ENCODE peak calls at places on chromosomes 7 and 10, in four cellular contexts. S is IMR-90, Z is testis, X is Peyer's patch. Y is an unnamed sample.

GRCh38 chr7:121288894-121289293 is 39.9 kb upstream of the WNT16 start:
- DNase-seq in Z (no peak), S (peak), X (no peak), Y (no peak)

GRCh38 chr10:33542747-33543505 is 208.5 kb upstream of the NRP1 start:
- DNase-seq in X (no peak), S (peak), Z (no peak), Y (no peak)

GRCh38 chr7:100446040-100446439 is 9.7 kb upstream of the PPP1R35 start:
- DNase-seq in X (peak), S (peak), Z (no peak), Y (no peak)

GRCh38 chr10:99941942-99942835 is 67.6 kb downstream of the DNMBP start:
- DNase-seq in Z (peak), S (peak), X (no peak), Y (no peak)

GRCh38 chr7:26145236-26145635 is 6.8 kb upstream of the NFE2L3 start:
- DNase-seq in Z (no peak), S (no peak), X (no peak), Y (no peak)

GRCh38 chr10:27258838-27259532 is 18.4 kb upstream of the ACBD5 start:
- DNase-seq in X (no peak), Z (no peak), S (no peak), Y (no peak)

GRCh38 chr10:18222870-18223269 is 82.6 kb downstream of the CACNB2 start:
- DNase-seq in X (no peak), Z (no peak), S (no peak), Y (no peak)

GRCh38 chr7:155529346-155529745 is 17.0 kb downstream of the CNPY1 start:
- DNase-seq in X (no peak), S (no peak), Z (no peak), Y (no peak)

GRCh38 chr7:94289071-94289470 is 105.6 kb upstream of the COL1A2 start:
- DNase-seq in S (peak), Z (peak), X (no peak), Y (peak)

GRCh38 chr7:116364469-116364868 is 135.1 kb upstream of the CAV2 start:
- DNase-seq in S (no peak), X (no peak), Z (no peak), Y (no peak)

GRCh38 chr10:101095550-101096213 is 33.9 kb downstream of the KAZALD1 start:
- DNase-seq in S (peak), X (peak), Z (peak), Y (peak)

GRCh38 chr7:51243631-51244030 is 73.0 kb downstream of the COBL start:
- DNase-seq in S (no peak), Z (no peak), X (peak), Y (no peak)

GRCh38 chr7:117995850-117996650 is 122.8 kb upstream of the CTTNBP2 start:
- DNase-seq in Z (no peak), X (no peak), S (peak), Y (no peak)

GRCh38 chr10:62024026-62024701 is 122.7 kb downstream of the ARID5B start:
- DNase-seq in S (no peak), X (no peak), Z (no peak), Y (no peak)

GRCh38 chr7:7529328-7529727 is 6.3 kb downstream of the COL28A1 start:
- DNase-seq in Z (no peak), S (no peak), X (no peak), Y (no peak)

GRCh38 chr10:58299580-58299979 is 30.6 kb downstream of the CISD1 start:
- DNase-seq in S (peak), Z (peak), X (peak), Y (peak)

GRCh38 chr10:13100349-13101294 is 659 bp downstream of the OPTN start:
- DNase-seq in X (peak), Z (peak), S (peak), Y (peak)

GRCh38 chr10:107986571-107986970 is 822.1 kb upstream of the SORCS1 start:
- DNase-seq in Z (no peak), S (no peak), X (no peak), Y (no peak)

GRCh38 chr7:134602921-134603394 is 43.7 kb upstream of the BPGM start:
- DNase-seq in S (peak), Z (no peak), X (no peak), Y (no peak)

GRCh38 chr7:147171013-147171391 is 1054.4 kb downstream of the CNTNAP2 start:
- DNase-seq in X (no peak), S (no peak), Z (no peak), Y (no peak)

GRCh38 chr10:120735773-120736371 is 115.3 kb upstream of the WDR11 start:
- DNase-seq in X (no peak), Z (no peak), S (peak), Y (no peak)

GRCh38 chr7:101537205-101537604 is 91.9 kb downstream of the MYL10 start:
- DNase-seq in X (no peak), Z (no peak), S (peak), Y (peak)

GRCh38 chr10:14356921-14357320 is 26.2 kb upstream of the FRMD4A start:
- DNase-seq in Z (no peak), S (peak), X (no peak), Y (peak)

GRCh38 chr10:95729323-95730055 is 26.5 kb upstream of the ENTPD1 start:
- DNase-seq in S (no peak), X (no peak), Z (no peak), Y (no peak)

GRCh38 chr10:110138197-110138812 is 69.1 kb upstream of the MXI1 start:
- DNase-seq in S (peak), Z (no peak), X (no peak), Y (no peak)

GRCh38 chr7:19773361-19773760 is at the start of gene TMEM196:
- DNase-seq in Z (no peak), S (no peak), X (no peak), Y (no peak)

GRCh38 chr10:4196948-4197390 is 412.0 kb upstream of the KLF6 start:
- DNase-seq in S (peak), X (no peak), Z (no peak), Y (no peak)

GRCh38 chr10:103599211-103599610 is 105.7 kb downstream of the NEURL1 start:
- DNase-seq in X (no peak), S (no peak), Z (no peak), Y (no peak)

GRCh38 chr7:112010994-112011393 is 195.2 kb downstream of the DOCK4 start:
- DNase-seq in Z (no peak), S (no peak), X (no peak), Y (no peak)

GRCh38 chr10:33901166-33901565 is 566.7 kb upstream of the NRP1 start:
- DNase-seq in Z (no peak), S (peak), X (no peak), Y (no peak)

GRCh38 chr10:124237282-124237975 is 144.0 kb upstream of the CHST15 start:
- DNase-seq in S (no peak), X (no peak), Z (no peak), Y (no peak)

GRCh38 chr10:62620491-62620890 is 184.0 kb upstream of the ADO start:
- DNase-seq in X (no peak), Z (no peak), S (no peak), Y (no peak)

GRCh38 chr10:1872151-1872726 is 134.9 kb upstream of the ADARB2 start:
- DNase-seq in S (no peak), Z (no peak), X (no peak), Y (no peak)

GRCh38 chr10:13272164-13272571 is 27.7 kb downstream of the PHYH start:
- DNase-seq in Z (peak), X (no peak), S (peak), Y (no peak)

GRCh38 chr10:115861864-115862263 is 411.1 kb downstream of the GFRA1 start:
- DNase-seq in Z (no peak), X (no peak), S (peak), Y (peak)

GRCh38 chr7:98223351-98223897 is 12.2 kb downstream of the BHLHA15 start:
- DNase-seq in X (no peak), Z (no peak), S (no peak), Y (no peak)

GRCh38 chr7:44284216-44284615 is 41.2 kb downstream of the CAMK2B start:
- DNase-seq in S (peak), X (peak), Z (no peak), Y (no peak)

GRCh38 chr7:116324582-116324981 is 114.2 kb downstream of the TES start:
- DNase-seq in Z (no peak), S (no peak), X (no peak), Y (no peak)

GRCh38 chr7:106062006-106062405 is 50.1 kb downstream of the SYPL1 start:
- DNase-seq in Z (no peak), S (no peak), X (no peak), Y (peak)

GRCh38 chr7:70582921-70583895 is 548.7 kb upstream of the GALNT17 start:
- DNase-seq in Z (no peak), S (no peak), X (no peak), Y (no peak)

DNA sequence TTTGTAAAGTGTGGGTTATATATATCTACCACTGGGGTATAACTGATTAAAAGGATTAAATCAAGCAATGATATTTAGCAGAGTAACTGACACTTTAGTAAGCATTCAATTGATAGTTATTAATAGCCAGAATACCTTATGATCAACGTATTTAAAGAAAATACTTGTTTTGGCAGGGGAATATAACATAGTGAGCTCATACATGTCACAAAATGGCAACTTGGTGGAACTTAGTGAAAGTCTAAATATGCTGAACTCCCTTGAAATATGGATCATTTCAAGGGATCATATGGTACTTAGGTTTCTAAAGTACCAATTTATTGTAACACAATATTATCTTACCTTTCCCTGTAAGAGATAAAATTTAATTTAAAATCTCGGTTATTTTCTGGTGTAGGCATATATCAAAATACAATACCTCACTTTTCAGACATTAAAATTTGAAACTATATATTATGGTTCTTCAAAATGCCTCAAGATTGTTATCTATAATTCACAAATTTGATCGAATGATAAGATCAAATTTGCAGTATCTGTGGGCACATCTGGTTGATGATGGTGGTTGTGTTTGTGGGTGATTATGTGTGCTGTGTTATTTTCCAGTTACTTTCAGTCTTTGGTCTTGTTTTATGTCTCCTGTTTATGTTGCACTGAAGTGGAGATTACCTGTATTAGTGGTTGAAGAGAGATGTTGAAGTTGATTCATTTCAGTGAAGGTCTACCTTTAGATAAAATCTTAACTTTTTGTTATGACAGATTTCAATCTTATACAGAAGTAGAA is 5.2 kb downstream of the ARL4A start:
- DNase-seq in S (no peak), Z (no peak), X (no peak), Y (no peak)
- TF ChIP-seq POLR2A in S (no peak), Z (no peak), X (no peak), Y (no peak)

GRCh38 chr7:2403014-2403717 is at the start of gene CHST12:
- DNase-seq in Z (peak), X (peak), S (peak), Y (peak)
- TF ChIP-seq POLR2A in Z (no peak), X (no peak), S (peak), Y (peak)

DNA sequence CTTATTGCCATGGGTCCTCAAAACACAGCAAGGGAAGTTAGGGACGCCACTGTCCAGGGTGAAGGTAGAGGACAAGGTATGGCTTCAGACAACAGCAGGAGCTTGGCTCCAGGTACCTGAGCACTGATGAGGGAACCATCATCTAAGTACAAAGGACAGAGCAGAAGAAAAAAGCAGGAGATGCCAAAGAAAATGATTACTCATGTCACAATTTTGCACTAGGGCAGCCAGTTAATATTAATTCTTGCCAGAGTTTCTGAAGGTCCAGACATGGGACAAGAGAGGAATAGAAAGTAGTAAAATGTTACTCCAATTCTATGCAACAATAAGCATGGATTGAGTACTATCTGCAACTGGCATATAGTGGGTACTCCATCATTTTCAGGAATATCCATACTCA is 14.1 kb downstream of the PTN start:
- DNase-seq in S (peak), Z (no peak), X (no peak), Y (no peak)
- TF ChIP-seq POLR2A in S (no peak), Z (no peak), X (no peak), Y (no peak)

DNA sequence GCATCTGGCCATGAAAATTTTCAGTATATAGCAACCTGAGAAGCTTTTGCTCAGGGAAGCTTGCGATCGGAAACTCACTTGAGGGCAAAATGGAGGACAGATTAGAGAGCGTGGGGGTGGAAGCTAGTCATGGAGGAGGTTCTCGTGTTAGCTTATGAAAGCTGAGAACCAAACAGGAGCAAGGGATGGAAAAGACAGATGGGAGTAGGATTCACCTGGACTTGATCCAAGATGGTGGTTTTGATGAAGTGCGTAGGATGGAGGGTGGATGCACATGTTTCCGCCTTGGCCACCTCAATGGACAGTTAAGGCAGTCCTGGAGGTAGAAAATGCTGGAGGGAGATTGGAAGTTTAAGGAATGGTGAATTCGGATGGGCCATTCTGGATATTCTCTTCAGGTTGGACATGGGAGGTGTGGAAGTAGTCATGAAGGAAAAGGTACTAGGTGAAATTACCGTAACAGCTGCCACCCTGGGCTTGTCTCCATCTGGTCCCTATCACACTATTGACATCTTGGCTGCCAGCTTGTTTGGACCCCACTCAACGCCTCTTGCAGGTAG is 6.3 kb upstream of the C10orf95 start:
- DNase-seq in S (no peak), X (no peak), Z (no peak), Y (no peak)
- TF ChIP-seq POLR2A in S (no peak), X (no peak), Z (no peak), Y (no peak)

GRCh38 chr7:142857625-142858024 is 2.7 kb downstream of the EPHB6 start:
- DNase-seq in X (no peak), Z (no peak), S (no peak), Y (no peak)

GRCh38 chr7:142854505-142855400 is at the start of gene EPHB6:
- DNase-seq in X (peak), S (peak), Z (peak), Y (no peak)

GRCh38 chr7:142856565-142857245 is 1.8 kb downstream of the EPHB6 start:
- DNase-seq in S (no peak), X (no peak), Z (no peak), Y (no peak)

GRCh38 chr7:142855401-142855743 is 496 bp downstream of the EPHB6 start:
- DNase-seq in S (no peak), X (no peak), Z (no peak), Y (no peak)

DNA sequence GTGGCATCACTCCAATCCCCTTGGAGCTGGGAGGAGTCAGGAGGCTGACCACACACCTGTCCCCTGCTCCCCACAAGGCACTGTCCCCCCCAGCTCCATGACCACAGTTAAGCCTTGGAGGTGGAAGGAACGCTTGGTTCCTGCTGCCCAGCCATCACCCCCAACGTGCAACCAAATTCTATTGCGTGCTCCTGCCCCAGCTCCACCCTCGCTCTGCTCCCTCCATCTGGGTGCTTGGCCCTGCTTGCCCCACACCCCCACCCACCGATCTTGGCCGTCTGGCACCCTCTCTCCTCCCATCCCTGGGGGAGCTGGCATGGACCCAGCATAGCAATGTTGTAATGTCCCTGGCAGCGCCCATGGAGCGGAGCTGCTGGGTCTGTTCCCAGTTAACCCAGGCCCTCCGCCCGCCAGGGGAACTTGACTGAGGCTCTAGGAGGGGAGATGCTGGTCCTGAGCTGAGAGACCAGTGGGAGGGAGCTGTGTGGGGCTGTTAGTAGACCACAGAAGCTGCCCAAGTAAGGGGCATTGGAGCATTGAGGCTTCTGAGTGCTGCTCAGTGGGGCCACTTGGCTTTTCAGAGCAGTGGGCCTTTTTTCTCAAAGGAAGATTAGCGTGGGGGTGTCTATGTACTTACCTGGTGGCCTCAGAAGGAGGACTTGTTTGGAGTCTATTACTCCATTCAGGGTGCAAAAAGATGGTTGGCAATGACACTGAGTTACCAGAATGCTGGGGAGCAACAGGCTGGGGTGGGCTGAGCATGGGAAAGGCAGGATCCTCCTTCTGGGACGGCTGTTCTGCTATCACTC is 1.1 kb downstream of the EPHB6 start:
- DNase-seq in S (no peak), Z (peak), X (no peak), Y (no peak)
- TF ChIP-seq POLR2A in S (no peak), Z (no peak), X (no peak), Y (no peak)

GRCh38 chr7:76063114-76063513 is 15.2 kb downstream of the MDH2 start:
- DNase-seq in X (no peak), S (no peak), Z (no peak), Y (no peak)

GRCh38 chr7:76064208-76064970 is 16.5 kb downstream of the MDH2 start:
- DNase-seq in Z (no peak), X (no peak), S (no peak), Y (no peak)

GRCh38 chr7:76065016-76065612 is 17.2 kb downstream of the MDH2 start:
- DNase-seq in X (no peak), Z (no peak), S (no peak), Y (no peak)

GRCh38 chr7:76062254-76062653 is 14.3 kb downstream of the MDH2 start:
- DNase-seq in X (no peak), S (no peak), Z (no peak), Y (no peak)

GRCh38 chr7:76063525-76063924 is 15.6 kb downstream of the MDH2 start:
- DNase-seq in S (no peak), X (peak), Z (peak), Y (no peak)
- TF ChIP-seq POLR2A in S (no peak), X (no peak), Z (no peak), Y (no peak)

DNA sequence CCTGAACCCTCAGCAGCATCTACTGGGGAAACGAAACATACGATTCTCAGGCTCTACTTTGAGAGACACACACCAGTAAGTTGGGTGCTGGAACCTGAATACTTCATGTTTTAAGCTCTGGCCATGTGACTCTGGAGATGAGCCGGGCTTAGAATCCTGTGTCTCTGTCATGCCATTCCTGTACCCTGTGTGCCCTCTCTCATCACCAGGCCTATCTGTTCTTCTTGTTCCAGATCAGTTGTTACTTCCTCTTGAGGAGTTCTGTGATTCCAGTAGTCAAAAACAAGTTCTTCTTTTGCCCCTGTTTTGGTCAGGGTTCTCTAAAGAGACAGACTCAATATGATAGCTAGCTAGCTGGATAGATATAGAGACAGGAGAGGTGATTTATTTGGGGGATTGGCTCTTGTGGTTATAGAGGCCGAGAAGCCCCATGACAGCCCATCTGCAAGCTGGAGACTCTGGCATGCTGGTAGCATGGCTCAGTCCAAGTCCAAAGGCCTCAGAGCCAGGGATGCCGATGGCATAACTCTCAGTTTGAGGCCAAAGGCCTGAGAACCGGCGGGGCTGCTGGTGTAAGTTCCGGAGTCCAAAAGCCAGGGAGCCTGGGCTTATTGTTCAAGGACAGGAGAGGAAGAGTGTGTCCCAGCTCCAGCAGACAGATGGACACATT is 54.3 kb downstream of the CHN2 start:
- DNase-seq in S (no peak), Z (no peak), X (peak), Y (no peak)
- TF ChIP-seq POLR2A in S (no peak), Z (no peak), X (no peak), Y (no peak)